ENCODE peak calls at places on chromosome 17, in nine cellular contexts. U is IMR-90, G is vagina, F is sigmoid colon, B is body of pancreas, H is H1, M is breast epithelium, L is lower leg skin, J is tibial nerve. C is an unnamed sample.

GRCh38 chr17:65966311-65966710 is 225.6 kb downstream of the CEP112 start:
- DNase-seq in U (no peak), G (no peak), F (no peak), B (no peak), H (no peak), M (no peak), L (no peak), J (no peak), C (no peak)

GRCh38 chr17:70936724-70937123 is 767.4 kb downstream of the KCNJ2 start:
- DNase-seq in U (no peak), G (no peak), F (no peak), B (no peak), H (no peak), M (no peak), L (no peak), J (no peak), C (no peak)

GRCh38 chr17:73360961-73361761 is 49.4 kb upstream of the CDC42EP4 start:
- DNase-seq in U (no peak), G (no peak), F (no peak), B (peak), H (no peak), M (no peak), L (no peak), J (no peak), C (no peak)

GRCh38 chr17:7220593-7221280 is 999 bp downstream of the ACADVL start:
- DNase-seq in U (peak), G (no peak), F (peak), B (peak), H (no peak), M (peak), L (no peak), J (no peak), C (peak)

GRCh38 chr17:42438600-42439567 is 15.8 kb upstream of the CAVIN1 start:
- DNase-seq in U (no peak), G (no peak), F (no peak), B (peak), H (no peak), M (no peak), L (no peak), J (no peak), C (peak)

GRCh38 chr17:39400547-39401411 is 647 bp downstream of the FBXL20 start:
- DNase-seq in U (no peak), G (no peak), F (peak), B (no peak), H (no peak), M (no peak), L (peak), J (no peak), C (peak)

GRCh38 chr17:21165922-21166598 is 39.3 kb downstream of the DHRS7B start:
- DNase-seq in U (no peak), G (no peak), F (peak), B (no peak), H (no peak), M (peak), L (no peak), J (no peak), C (no peak)

GRCh38 chr17:65074778-65075250 is 18.3 kb upstream of the GNA13 start:
- DNase-seq in U (peak), G (no peak), F (peak), B (peak), H (no peak), M (peak), L (no peak), J (no peak), C (no peak)

GRCh38 chr17:35432176-35433074 is at the start of gene SLFN12:
- DNase-seq in U (peak), G (no peak), F (peak), B (peak), H (peak), M (peak), L (peak), J (no peak), C (peak)

GRCh38 chr17:27471321-27472269 is 15.3 kb downstream of the KSR1 start:
- DNase-seq in U (peak), G (no peak), F (no peak), B (no peak), H (no peak), M (no peak), L (no peak), J (no peak), C (no peak)

GRCh38 chr17:51455931-51456330 is 195.6 kb downstream of the UTP18 start:
- DNase-seq in U (no peak), G (no peak), F (no peak), B (no peak), H (no peak), M (no peak), L (no peak), J (no peak), C (no peak)

GRCh38 chr17:15343749-15344148 is 2.4 kb upstream of the TEKT3 start:
- DNase-seq in U (peak), G (no peak), F (no peak), B (no peak), H (no peak), M (no peak), L (no peak), J (no peak), C (no peak)

GRCh38 chr17:57603978-57604377 is 141.1 kb downstream of the CCDC182 start:
- DNase-seq in U (no peak), G (no peak), F (no peak), B (peak), H (no peak), M (peak), L (no peak), J (no peak), C (peak)

GRCh38 chr17:13589658-13590057 is 12.1 kb downstream of the HS3ST3A1 start:
- DNase-seq in U (no peak), G (no peak), F (no peak), B (no peak), H (no peak), M (no peak), L (no peak), J (no peak), C (no peak)

GRCh38 chr17:3935140-3935542 is 18.9 kb upstream of the P2RX1 start:
- DNase-seq in U (peak), G (no peak), F (no peak), B (peak), H (peak), M (peak), L (peak), J (no peak), C (peak)

GRCh38 chr17:3894188-3894587 is 1.3 kb upstream of the CAMKK1 start:
- DNase-seq in U (no peak), G (no peak), F (no peak), B (peak), H (no peak), M (no peak), L (no peak), J (no peak), C (no peak)

GRCh38 chr17:7674934-7675333 is 12.4 kb downstream of the TP53 start:
- DNase-seq in U (no peak), G (no peak), F (no peak), B (no peak), H (no peak), M (no peak), L (no peak), J (no peak), C (no peak)

GRCh38 chr17:41651625-41652460 is 27.5 kb upstream of the KRT17 start:
- DNase-seq in U (no peak), G (no peak), F (peak), B (peak), H (no peak), M (peak), L (no peak), J (no peak), C (peak)

GRCh38 chr17:54744750-54745149 is 155.9 kb upstream of the TOM1L1 start:
- DNase-seq in U (no peak), G (no peak), F (no peak), B (no peak), H (no peak), M (no peak), L (no peak), J (no peak), C (no peak)

GRCh38 chr17:22695228-22695619 is 1002.9 kb downstream of the KCNJ18 start:
- DNase-seq in U (no peak), G (no peak), F (peak), B (no peak), H (no peak), M (no peak), L (no peak), J (no peak), C (no peak)

GRCh38 chr17:46863383-46864121 is 12.2 kb downstream of the WNT9B start:
- DNase-seq in U (no peak), G (no peak), F (no peak), B (no peak), H (no peak), M (no peak), L (no peak), J (no peak), C (no peak)

GRCh38 chr17:38720941-38721340 is 9.2 kb upstream of the CISD3 start:
- DNase-seq in U (no peak), G (no peak), F (no peak), B (no peak), H (no peak), M (no peak), L (no peak), J (no peak), C (no peak)

GRCh38 chr17:12985431-12986285 is 32.2 kb downstream of the ELAC2 start:
- DNase-seq in U (peak), G (no peak), F (no peak), B (no peak), H (no peak), M (no peak), L (no peak), J (no peak), C (no peak)

DNA sequence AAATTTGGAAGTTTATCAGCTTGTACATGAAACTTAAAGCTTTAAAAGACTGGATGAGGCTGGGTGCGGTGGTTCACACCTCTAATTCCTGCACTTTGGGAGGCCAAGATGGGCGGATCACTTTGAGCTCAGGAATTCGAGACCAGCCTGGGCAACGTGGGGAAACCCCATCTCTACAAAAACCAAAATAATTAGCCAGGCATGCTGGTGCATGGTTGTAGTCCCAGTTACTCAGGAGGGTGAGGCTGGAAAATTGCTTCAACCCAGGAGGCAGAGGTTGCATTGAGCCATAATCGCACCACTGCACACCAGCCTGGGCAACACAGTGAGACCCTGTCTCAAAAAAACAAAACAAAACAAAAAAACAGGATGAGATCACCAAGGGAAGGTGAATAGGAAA is 209.5 kb downstream of the AATF start:
- DNase-seq in U (no peak), G (no peak), F (no peak), B (no peak), H (no peak), M (no peak), L (peak), J (no peak), C (no peak)
- TF ChIP-seq POLR2A in U (no peak), G (no peak), F (no peak), B (no peak), H (no peak), M (no peak), L (no peak), J (no peak), C (no peak)

GRCh38 chr17:17416400-17417360 is 60.1 kb upstream of the MED9 start:
- DNase-seq in U (peak), G (no peak), F (peak), B (peak), H (no peak), M (no peak), L (no peak), J (no peak), C (peak)
- TF ChIP-seq CTCF in U (no peak), G (no peak), F (no peak), B (no peak), H (no peak), M (no peak), L (no peak), J (no peak), C (no peak)

GRCh38 chr17:61250335-61250890 is 149.2 kb upstream of the TBX2 start:
- DNase-seq in U (peak), G (no peak), F (no peak), B (no peak), H (no peak), M (no peak), L (no peak), J (no peak), C (no peak)
- TF ChIP-seq POLR2A in U (peak), G (no peak), F (no peak), B (no peak), H (no peak), M (no peak), L (no peak), J (no peak), C (no peak)

GRCh38 chr17:11221196-11221595 is 19.8 kb upstream of the SHISA6 start:
- DNase-seq in U (no peak), G (no peak), F (no peak), B (no peak), H (no peak), M (no peak), L (no peak), J (no peak), C (no peak)

DNA sequence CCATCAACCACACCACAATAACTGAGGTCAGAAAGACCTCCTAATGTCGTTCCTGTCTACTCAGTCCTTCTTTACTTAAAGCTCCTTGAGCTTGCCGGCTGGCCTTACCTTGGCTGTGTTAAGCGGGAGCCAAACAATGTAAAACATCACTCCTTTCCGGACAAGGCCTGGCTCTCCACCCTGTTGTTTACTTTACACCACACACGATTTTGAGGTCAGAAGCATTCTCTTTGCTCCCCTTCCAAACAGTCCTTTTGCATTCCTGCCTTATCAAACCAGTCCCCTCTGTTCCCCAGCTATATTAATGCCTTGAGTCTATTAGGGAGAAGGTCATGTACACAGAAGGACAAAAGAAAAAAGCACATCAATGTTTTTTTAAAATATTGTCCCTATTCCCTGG is 19.3 kb upstream of the SHISA6 start:
- DNase-seq in U (no peak), G (no peak), F (no peak), B (no peak), H (no peak), M (no peak), L (no peak), J (no peak), C (peak)
- TF ChIP-seq CTCF in U (no peak), G (no peak), F (no peak), B (no peak), H (no peak), M (no peak), L (no peak), J (no peak), C (no peak)

GRCh38 chr17:5631958-5632357 is 47.6 kb upstream of the NLRP1 start:
- DNase-seq in U (no peak), G (no peak), F (no peak), B (no peak), H (no peak), M (no peak), L (no peak), J (no peak), C (no peak)

GRCh38 chr17:5628262-5628661 is 44.0 kb upstream of the NLRP1 start:
- DNase-seq in U (no peak), G (no peak), F (no peak), B (no peak), H (no peak), M (no peak), L (no peak), J (no peak), C (no peak)

GRCh38 chr17:5630434-5630833 is 46.1 kb upstream of the NLRP1 start:
- DNase-seq in U (peak), G (no peak), F (no peak), B (no peak), H (no peak), M (no peak), L (no peak), J (no peak), C (no peak)

GRCh38 chr17:5629133-5629532 is 44.8 kb upstream of the NLRP1 start:
- DNase-seq in U (no peak), G (no peak), F (no peak), B (no peak), H (no peak), M (no peak), L (no peak), J (no peak), C (no peak)
- TF ChIP-seq POLR2A in U (no peak), G (no peak), F (no peak), B (no peak), H (no peak), M (no peak), L (no peak), J (no peak), C (no peak)

DNA sequence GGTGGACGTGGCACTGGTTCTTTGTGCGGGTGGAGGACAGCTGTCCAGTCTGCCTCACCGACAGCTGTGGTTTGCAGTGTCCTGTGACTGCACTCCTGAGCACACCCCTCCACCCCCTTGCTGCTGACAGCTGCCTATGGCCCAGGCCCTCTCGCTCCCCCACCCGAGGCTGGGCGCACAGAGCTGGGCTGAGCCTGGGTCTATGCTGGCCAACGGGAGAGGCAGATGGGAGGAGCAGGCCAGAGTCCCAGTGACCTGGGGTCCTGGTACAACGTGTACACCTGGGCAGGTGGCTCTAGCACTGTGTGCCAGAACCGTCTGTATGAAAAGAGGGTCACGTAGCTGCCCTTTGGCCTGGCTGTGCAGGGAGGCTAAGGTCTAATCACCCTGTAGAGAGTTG is 30.5 kb downstream of the BAIAP2 start:
- DNase-seq in U (no peak), G (no peak), F (no peak), B (no peak), H (no peak), M (no peak), L (no peak), J (no peak), C (peak)
- TF ChIP-seq CTCF in U (no peak), G (no peak), F (no peak), B (no peak), H (no peak), M (no peak), L (no peak), J (no peak), C (no peak)

GRCh38 chr17:36481829-36482228 is 4.7 kb upstream of the ZNHIT3 start:
- DNase-seq in U (no peak), G (no peak), F (no peak), B (no peak), H (no peak), M (no peak), L (no peak), J (no peak), C (no peak)

GRCh38 chr17:36482611-36483504 is 3.6 kb upstream of the ZNHIT3 start:
- DNase-seq in U (peak), G (no peak), F (peak), B (peak), H (peak), M (peak), L (peak), J (peak), C (peak)

GRCh38 chr17:36485027-36485426 is 1.5 kb upstream of the ZNHIT3 start:
- DNase-seq in U (no peak), G (no peak), F (no peak), B (no peak), H (no peak), M (no peak), L (no peak), J (no peak), C (no peak)

GRCh38 chr17:36485805-36486203 is 677 bp upstream of the ZNHIT3 start:
- DNase-seq in U (no peak), G (no peak), F (no peak), B (no peak), H (no peak), M (no peak), L (no peak), J (no peak), C (no peak)

DNA sequence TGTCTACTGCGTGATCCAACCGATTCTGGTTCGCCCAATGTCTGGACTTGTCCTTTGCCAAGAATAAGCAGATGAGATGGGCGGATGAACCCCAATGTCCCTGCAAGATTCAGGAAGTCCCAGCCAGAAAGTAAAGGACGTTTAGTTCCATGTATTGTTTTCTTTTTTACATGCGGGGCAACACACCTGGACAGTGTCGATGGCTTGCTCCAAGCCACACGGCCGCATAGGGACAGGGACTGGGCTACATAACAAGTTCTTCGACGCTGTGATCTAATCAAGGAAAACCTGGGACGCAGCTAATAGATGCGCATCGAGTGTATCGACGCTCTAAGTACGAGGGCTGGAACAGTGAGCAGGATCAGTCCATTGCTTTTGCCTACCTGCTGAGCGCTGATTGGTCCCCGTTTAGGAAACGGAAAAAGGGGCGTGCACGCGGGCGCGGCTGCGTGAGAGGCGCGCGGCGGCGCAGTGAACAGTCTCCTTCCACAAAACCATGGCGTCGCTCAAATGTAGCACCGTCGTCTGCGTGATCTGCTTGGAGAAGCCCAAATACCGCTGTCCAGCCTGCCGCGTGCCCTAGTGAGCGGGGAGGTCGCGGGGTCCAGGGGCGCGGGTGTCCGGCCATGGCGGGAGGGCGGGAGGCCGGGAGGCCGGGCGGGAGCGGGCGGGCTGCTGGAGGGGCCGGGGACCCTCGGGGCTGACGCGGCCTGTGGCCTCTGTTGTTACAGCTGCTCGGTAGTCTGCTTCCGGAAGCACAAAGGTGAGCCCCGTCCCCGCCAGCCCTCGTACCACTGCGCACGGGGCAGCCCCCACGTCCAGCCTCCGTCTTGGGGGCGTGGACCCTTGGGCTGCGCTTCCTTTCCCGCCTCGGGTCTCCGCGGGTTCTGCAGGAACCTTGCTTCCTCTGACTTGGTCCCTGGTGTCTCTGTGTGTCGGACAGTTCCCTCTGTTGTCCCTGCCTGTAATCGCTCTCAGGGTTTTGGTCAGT is at the start of gene ZNHIT3:
- DNase-seq in U (peak), G (no peak), F (peak), B (peak), H (peak), M (peak), L (peak), J (peak), C (peak)
- TF ChIP-seq POLR2A in U (no peak), G (no peak), F (peak), B (peak), H (peak), M (no peak), L (no peak), J (peak), C (no peak)